ENCODE peak calls at places on chromosomes 4 and X, in six cellular contexts. One of them, this sample, is unnamed.
A peak's percentile ranks its signal among the peaks of the same experiment; 100 is the strongest.

GRCh38 chrX:53125506-53125905 is 31.6 kb downstream of the KANTR start:
- DNase-seq in PC-9: no peak
- DNase-seq in A673: no peak
- DNase-seq in pancreas: no peak
- DNase-seq in PC-3: no peak
- DNase-seq in left lung: no peak
- DNase-seq in this sample: no peak

GRCh38 chr4:17059192-17059634 is 160.8 kb upstream of the LDB2 start:
- DNase-seq in A673: peak; percentile 19
- DNase-seq in left lung: no peak
- DNase-seq in PC-3: no peak
- DNase-seq in PC-9: no peak
- DNase-seq in pancreas: no peak
- DNase-seq in this sample: no peak

GRCh38 chrX:112164420-112164819 is 81.8 kb upstream of the TRPC5 start:
- DNase-seq in PC-3: no peak
- DNase-seq in left lung: no peak
- DNase-seq in PC-9: no peak
- DNase-seq in pancreas: no peak
- DNase-seq in A673: no peak
- DNase-seq in this sample: no peak

GRCh38 chr4:1172971-1173757 is 781 bp upstream of the SPON2 start:
- DNase-seq in pancreas: no peak
- DNase-seq in A673: no peak
- DNase-seq in PC-3: no peak
- DNase-seq in left lung: peak; percentile 67
- DNase-seq in PC-9: no peak
- DNase-seq in this sample: no peak

GRCh38 chrX:47960400-47960799 is 43.4 kb downstream of the ZNF182 start:
- DNase-seq in A673: no peak
- DNase-seq in PC-9: no peak
- DNase-seq in pancreas: no peak
- DNase-seq in left lung: no peak
- DNase-seq in PC-3: no peak
- DNase-seq in this sample: no peak

GRCh38 chr4:126775485-126776106 is 857.2 kb upstream of the INTU start:
- DNase-seq in PC-9: no peak
- DNase-seq in pancreas: no peak
- DNase-seq in PC-3: no peak
- DNase-seq in left lung: no peak
- DNase-seq in A673: no peak
- DNase-seq in this sample: no peak

GRCh38 chr4:52269761-52270160 is 218.7 kb downstream of the SPATA18 start:
- DNase-seq in PC-3: no peak
- DNase-seq in left lung: no peak
- DNase-seq in pancreas: no peak
- DNase-seq in PC-9: no peak
- DNase-seq in A673: no peak
- DNase-seq in this sample: no peak

GRCh38 chr4:173380987-173381386 is 10.2 kb downstream of the SAP30 start:
- DNase-seq in PC-3: no peak
- DNase-seq in A673: no peak
- DNase-seq in pancreas: no peak
- DNase-seq in PC-9: no peak
- DNase-seq in left lung: no peak
- DNase-seq in this sample: no peak

GRCh38 chr4:146105464-146105863 is 70.1 kb upstream of the LSM6 start:
- DNase-seq in PC-3: no peak
- DNase-seq in A673: no peak
- DNase-seq in PC-9: no peak
- DNase-seq in pancreas: no peak
- DNase-seq in left lung: no peak
- DNase-seq in this sample: no peak

GRCh38 chr4:88737304-88738015 is 39.8 kb upstream of the NAP1L5 start:
- DNase-seq in left lung: no peak
- DNase-seq in pancreas: no peak
- DNase-seq in PC-9: no peak
- DNase-seq in A673: no peak
- DNase-seq in PC-3: no peak
- DNase-seq in this sample: no peak

GRCh38 chr4:82380344-82380743 is 6.6 kb upstream of the HNRNPD start:
- DNase-seq in left lung: no peak
- DNase-seq in A673: no peak
- DNase-seq in PC-3: peak; percentile 91
- DNase-seq in pancreas: no peak
- DNase-seq in PC-9: peak; percentile 85
- DNase-seq in this sample: no peak

GRCh38 chr4:138330531-138330930 is 88.4 kb upstream of the SLC7A11 start:
- DNase-seq in pancreas: no peak
- DNase-seq in PC-3: no peak
- DNase-seq in A673: no peak
- DNase-seq in PC-9: no peak
- DNase-seq in left lung: no peak
- DNase-seq in this sample: no peak

GRCh38 chrX:13864264-13864663 is 47.4 kb upstream of the GPM6B start:
- DNase-seq in PC-9: no peak
- DNase-seq in pancreas: no peak
- DNase-seq in A673: no peak
- DNase-seq in PC-3: no peak
- DNase-seq in left lung: no peak
- DNase-seq in this sample: no peak

GRCh38 chr4:182062458-182062857 is 180.7 kb upstream of the TENM3 start:
- DNase-seq in PC-3: no peak
- DNase-seq in left lung: no peak
- DNase-seq in A673: no peak
- DNase-seq in pancreas: no peak
- DNase-seq in PC-9: no peak
- DNase-seq in this sample: no peak

GRCh38 chr4:113407409-113407808 is 354.1 kb downstream of the CAMK2D start:
- DNase-seq in PC-9: no peak
- DNase-seq in pancreas: no peak
- DNase-seq in PC-3: no peak
- DNase-seq in A673: no peak
- DNase-seq in left lung: no peak
- DNase-seq in this sample: no peak

GRCh38 chrX:7689791-7690412 is 153.1 kb upstream of the VCX start:
- DNase-seq in A673: no peak
- DNase-seq in left lung: no peak
- DNase-seq in PC-9: no peak
- DNase-seq in PC-3: no peak
- DNase-seq in pancreas: no peak
- DNase-seq in this sample: no peak

GRCh38 chr4:80434238-80434637 is 98.7 kb downstream of the CFAP299 start:
- DNase-seq in PC-3: peak; percentile 39
- DNase-seq in pancreas: no peak
- DNase-seq in left lung: no peak
- DNase-seq in PC-9: no peak
- DNase-seq in A673: no peak
- DNase-seq in this sample: no peak

GRCh38 chr4:24278693-24279092 is 305.7 kb downstream of the DHX15 start:
- DNase-seq in PC-9: no peak
- DNase-seq in PC-3: no peak
- DNase-seq in A673: no peak
- DNase-seq in left lung: no peak
- DNase-seq in pancreas: no peak
- DNase-seq in this sample: no peak

GRCh38 chrX:110180176-110180927 is 137.5 kb downstream of the AMMECR1 start:
- DNase-seq in pancreas: no peak
- DNase-seq in PC-3: peak; percentile 65
- DNase-seq in left lung: no peak
- DNase-seq in A673: no peak
- DNase-seq in PC-9: peak; percentile 49
- DNase-seq in this sample: no peak

GRCh38 chrX:52923781-52924241 is 26.7 kb downstream of the FAM156B start:
- DNase-seq in PC-3: peak; percentile 61
- DNase-seq in PC-9: peak; percentile 37
- DNase-seq in A673: peak; percentile 52
- DNase-seq in pancreas: peak; percentile 17
- DNase-seq in left lung: peak; percentile 33
- DNase-seq in this sample: peak; percentile 53

GRCh38 chrX:48531359-48531954 is 8.1 kb upstream of the TBC1D25 start:
- DNase-seq in A673: no peak
- DNase-seq in pancreas: no peak
- DNase-seq in PC-9: peak; percentile 59
- DNase-seq in left lung: no peak
- DNase-seq in PC-3: peak; percentile 80
- DNase-seq in this sample: no peak

GRCh38 chrX:56554870-56555269 is 8.6 kb upstream of the UBQLN2 start:
- DNase-seq in A673: no peak
- DNase-seq in pancreas: no peak
- DNase-seq in PC-3: no peak
- DNase-seq in PC-9: no peak
- DNase-seq in left lung: no peak
- DNase-seq in this sample: no peak

GRCh38 chr4:135281230-135281629 is 1079.6 kb upstream of the PABPC4L start:
- DNase-seq in pancreas: no peak
- DNase-seq in A673: no peak
- DNase-seq in left lung: no peak
- DNase-seq in PC-9: no peak
- DNase-seq in PC-3: no peak
- DNase-seq in this sample: no peak

GRCh38 chrX:100263650-100264049 is 146.4 kb downstream of the PCDH19 start:
- DNase-seq in PC-9: no peak
- DNase-seq in PC-3: no peak
- DNase-seq in A673: no peak
- DNase-seq in left lung: no peak
- DNase-seq in pancreas: no peak
- DNase-seq in this sample: no peak

GRCh38 chr4:141425124-141425523 is 204.4 kb downstream of the ZNF330 start:
- DNase-seq in PC-9: no peak
- DNase-seq in PC-3: peak; percentile 18
- DNase-seq in A673: no peak
- DNase-seq in left lung: no peak
- DNase-seq in pancreas: no peak
- DNase-seq in this sample: no peak

GRCh38 chr4:116342143-116342542 is 743.2 kb downstream of the TRAM1L1 start:
- DNase-seq in PC-3: no peak
- DNase-seq in pancreas: no peak
- DNase-seq in left lung: no peak
- DNase-seq in A673: no peak
- DNase-seq in PC-9: no peak
- DNase-seq in this sample: no peak

DNA sequence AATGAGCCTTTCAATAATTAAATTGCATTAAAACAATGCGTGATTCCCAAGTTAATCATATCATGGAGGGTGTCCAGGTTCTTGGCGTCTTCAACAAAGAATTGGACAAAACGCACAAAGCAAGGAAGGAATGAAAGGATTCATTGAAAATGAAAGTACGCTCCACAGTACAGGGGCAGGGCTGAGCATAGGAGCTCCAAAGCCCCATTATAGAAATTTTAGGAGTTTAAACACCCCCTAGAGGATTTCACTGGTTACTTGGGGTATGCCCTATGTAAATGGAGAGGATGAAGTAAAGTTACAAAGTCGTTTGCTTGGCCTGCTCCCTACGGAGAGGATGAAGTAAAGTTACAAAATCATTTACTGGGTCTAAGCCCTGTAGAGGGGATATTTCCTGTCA is 1910.4 kb downstream of the C4orf33 start:
- DNase-seq in PC-9: no peak
- DNase-seq in PC-3: no peak
- DNase-seq in pancreas: no peak
- DNase-seq in A673: peak; percentile 16
- DNase-seq in left lung: no peak
- DNase-seq in this sample: no peak
- H3K4me1 ChIP-seq in PC-9: no peaks in the 10 kb centered on the region
- H3K4me1 ChIP-seq in PC-3: peaks cover 9% of the 10 kb centered on the region
- H3K4me1 ChIP-seq in pancreas: no peaks in the 10 kb centered on the region
- H3K4me1 ChIP-seq in A673: no peaks in the 10 kb centered on the region
- H3K4me1 ChIP-seq in left lung: no peaks in the 10 kb centered on the region
- H3K4me1 ChIP-seq in this sample: no peaks in the 10 kb centered on the region

DNA sequence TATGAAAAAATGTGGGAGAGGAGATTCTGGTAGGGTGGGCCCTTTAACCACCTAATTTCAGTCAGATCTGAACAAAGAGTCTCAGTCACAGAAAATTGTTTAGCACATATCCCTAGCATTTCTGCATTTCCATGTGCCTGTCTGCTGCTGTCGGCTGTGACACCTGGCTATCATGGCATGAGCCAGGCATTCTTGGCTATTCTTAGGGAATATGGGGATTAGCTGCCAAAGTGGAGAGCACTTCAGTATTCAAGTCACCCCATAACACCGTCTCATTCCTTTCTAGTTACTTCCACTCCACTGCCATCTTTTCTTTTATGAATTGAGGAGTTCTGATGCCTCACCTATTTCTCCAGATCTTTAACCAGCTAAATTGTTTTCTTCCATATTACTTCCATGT is 211.5 kb downstream of the FRAS1 start:
- DNase-seq in A673: no peak
- DNase-seq in PC-3: no peak
- DNase-seq in PC-9: no peak
- DNase-seq in left lung: no peak
- DNase-seq in pancreas: no peak
- DNase-seq in this sample: no peak
- H3K36me3 ChIP-seq in A673: no peaks in the 10 kb centered on the region
- H3K36me3 ChIP-seq in PC-3: no peaks in the 10 kb centered on the region
- H3K36me3 ChIP-seq in PC-9: no peaks in the 10 kb centered on the region
- H3K36me3 ChIP-seq in left lung: no peaks in the 10 kb centered on the region
- H3K36me3 ChIP-seq in pancreas: no peaks in the 10 kb centered on the region
- H3K36me3 ChIP-seq in this sample: no peaks in the 10 kb centered on the region

GRCh38 chrX:101764538-101764937 is 104.9 kb upstream of the ARMCX2 start:
- DNase-seq in pancreas: no peak
- DNase-seq in PC-9: no peak
- DNase-seq in left lung: no peak
- DNase-seq in A673: no peak
- DNase-seq in PC-3: no peak
- DNase-seq in this sample: no peak

DNA sequence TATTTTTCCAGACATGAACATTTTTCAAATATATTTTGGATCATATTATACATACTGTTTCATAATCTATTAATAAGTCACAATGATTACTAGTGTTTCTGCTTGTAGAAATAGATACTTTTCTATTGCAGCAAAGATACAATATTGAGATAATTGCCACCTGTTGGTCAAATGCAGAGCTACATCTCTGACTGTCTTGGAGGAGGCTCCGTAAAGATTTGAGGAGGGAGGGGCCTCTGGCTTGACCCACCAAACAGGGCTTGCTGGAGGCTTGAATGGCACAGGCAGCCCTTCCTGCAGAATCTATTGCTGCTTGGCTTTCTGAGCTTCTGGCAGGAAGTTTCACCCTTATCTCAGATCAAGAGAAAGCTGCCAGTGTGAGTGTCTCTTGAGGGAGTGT is 99.3 kb upstream of the ARMCX2 start:
- DNase-seq in left lung: no peak
- DNase-seq in pancreas: no peak
- DNase-seq in PC-9: peak; percentile 37
- DNase-seq in A673: peak; percentile 57
- DNase-seq in PC-3: peak; percentile 65
- DNase-seq in this sample: no peak
- TF ChIP-seq CTCF in left lung: peak; percentile 41
- TF ChIP-seq CTCF in pancreas: peak; percentile 11
- TF ChIP-seq CTCF in PC-9: peak; percentile 42
- TF ChIP-seq CTCF in A673: peak; percentile 63
- TF ChIP-seq CTCF in PC-3: peak; percentile 60
- TF ChIP-seq CTCF in this sample: peak; percentile 46

DNA sequence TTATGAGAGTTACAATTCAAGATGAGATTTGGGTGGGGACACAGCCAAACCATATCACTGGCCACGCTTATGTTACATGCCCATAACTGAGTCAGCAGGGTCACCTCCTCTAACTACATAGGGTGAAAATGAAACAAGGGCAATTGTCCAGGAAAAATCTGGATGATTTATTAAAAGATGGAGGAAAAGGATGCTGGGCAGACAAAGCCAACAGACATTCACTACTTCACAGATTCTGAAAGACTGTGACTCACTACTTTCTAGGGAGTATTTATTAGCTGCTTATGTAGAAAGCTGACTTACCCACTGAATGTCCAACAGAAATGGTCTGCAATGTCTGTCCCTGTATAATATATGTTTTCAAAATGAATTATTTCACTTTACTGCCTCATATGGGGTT is 72.4 kb downstream of the APBB2 start:
- DNase-seq in left lung: no peak
- DNase-seq in pancreas: no peak
- DNase-seq in PC-9: no peak
- DNase-seq in A673: no peak
- DNase-seq in PC-3: peak; percentile 29
- DNase-seq in this sample: no peak
- H3K4me1 ChIP-seq in left lung: peaks cover 40% of the 10 kb centered on the region
- H3K4me1 ChIP-seq in pancreas: peaks cover 28% of the 10 kb centered on the region
- H3K4me1 ChIP-seq in PC-9: no peaks in the 10 kb centered on the region
- H3K4me1 ChIP-seq in A673: peaks cover 16% of the 10 kb centered on the region
- H3K4me1 ChIP-seq in PC-3: peaks cover 13% of the 10 kb centered on the region
- H3K4me1 ChIP-seq in this sample: peaks cover 50% of the 10 kb centered on the region

This sample was measured in lower lobe of right lung.